ENCODE peak calls at places on chromosomes 2 and 18, in ten cellular contexts. T, R, Y, I, V, H, K, A, L and M are unnamed samples.

GRCh38 chr2:181680055-181680936 is at the start of gene NEUROD1:
- DNase-seq in T (no peak), R (no peak), Y (no peak), I (peak), V (no peak), H (no peak), K (peak), A (no peak), L (peak), M (no peak)

GRCh38 chr2:98757904-98758421 is 27.0 kb upstream of the MGAT4A start:
- DNase-seq in T (peak), R (peak), Y (peak), I (no peak), V (peak), H (peak), K (peak), A (peak), L (peak), M (peak)

GRCh38 chr2:64491426-64491825 is 32.7 kb upstream of the AFTPH start:
- DNase-seq in T (no peak), R (no peak), Y (peak), I (no peak), V (no peak), H (no peak), K (peak), A (no peak), L (no peak), M (peak)

GRCh38 chr2:8511868-8512612 is 169.8 kb upstream of the ID2 start:
- DNase-seq in T (no peak), R (peak), Y (peak), I (no peak), V (no peak), H (no peak), K (no peak), A (peak), L (no peak), M (peak)

GRCh38 chr2:197075754-197076337 is 149.3 kb upstream of the PGAP1 start:
- DNase-seq in T (no peak), R (peak), Y (no peak), I (no peak), V (no peak), H (no peak), K (no peak), A (no peak), L (no peak), M (peak)

GRCh38 chr18:62085766-62086165 is 101.1 kb downstream of the PIGN start:
- DNase-seq in T (no peak), R (no peak), Y (no peak), I (peak), V (no peak), H (no peak), K (no peak), A (no peak), L (no peak), M (no peak)

GRCh38 chr2:159549234-159549633 is 67.1 kb downstream of the BAZ2B start:
- DNase-seq in T (no peak), R (peak), Y (no peak), I (peak), V (no peak), H (no peak), K (no peak), A (no peak), L (no peak), M (peak)

GRCh38 chr18:74217476-74218143 is 69.3 kb downstream of the TIMM21 start:
- DNase-seq in T (no peak), R (no peak), Y (no peak), I (no peak), V (peak), H (no peak), K (no peak), A (no peak), L (peak), M (no peak)

GRCh38 chr2:181364492-181365175 is 92.6 kb upstream of the ITGA4 start:
- DNase-seq in T (no peak), R (no peak), Y (peak), I (no peak), V (no peak), H (no peak), K (no peak), A (peak), L (no peak), M (peak)

GRCh38 chr18:62101236-62101635 is 85.6 kb downstream of the PIGN start:
- DNase-seq in T (no peak), R (peak), Y (peak), I (no peak), V (no peak), H (no peak), K (peak), A (no peak), L (no peak), M (peak)

GRCh38 chr18:78735131-78736014 is 244.2 kb upstream of the SALL3 start:
- DNase-seq in T (no peak), R (no peak), Y (no peak), I (no peak), V (no peak), H (no peak), K (no peak), A (no peak), L (no peak), M (no peak)

GRCh38 chr2:28618221-28619141 is 122.6 kb downstream of the PLB1 start:
- DNase-seq in T (no peak), R (no peak), Y (no peak), I (peak), V (peak), H (no peak), K (no peak), A (no peak), L (no peak), M (no peak)

GRCh38 chr2:73111300-73112025 is 1.3 kb downstream of the RAB11FIP5 start:
- DNase-seq in T (peak), R (peak), Y (no peak), I (no peak), V (peak), H (no peak), K (peak), A (no peak), L (no peak), M (no peak)

GRCh38 chr2:149612122-149612521 is 24.5 kb upstream of the MMADHC start:
- DNase-seq in T (no peak), R (peak), Y (peak), I (no peak), V (no peak), H (no peak), K (peak), A (no peak), L (no peak), M (peak)

GRCh38 chr2:239590995-239591915 is 190.4 kb upstream of the HDAC4 start:
- DNase-seq in T (no peak), R (no peak), Y (no peak), I (no peak), V (peak), H (no peak), K (no peak), A (no peak), L (no peak), M (no peak)

GRCh38 chr18:43046324-43046723 is 69.2 kb downstream of the RIT2 start:
- DNase-seq in T (no peak), R (no peak), Y (no peak), I (no peak), V (no peak), H (no peak), K (no peak), A (no peak), L (no peak), M (no peak)

GRCh38 chr2:200194746-200195145 is 111.7 kb upstream of the SPATS2L start:
- DNase-seq in T (no peak), R (no peak), Y (no peak), I (no peak), V (no peak), H (no peak), K (no peak), A (no peak), L (no peak), M (no peak)

GRCh38 chr2:149908731-149909690 is 321.4 kb upstream of the MMADHC start:
- DNase-seq in T (no peak), R (peak), Y (no peak), I (no peak), V (no peak), H (peak), K (peak), A (no peak), L (no peak), M (peak)

GRCh38 chr18:47174545-47175116 is 1.5 kb downstream of the IER3IP1 start:
- DNase-seq in T (no peak), R (peak), Y (no peak), I (no peak), V (no peak), H (no peak), K (no peak), A (no peak), L (no peak), M (no peak)

GRCh38 chr2:126749537-126749936 is 93.6 kb downstream of the GYPC start:
- DNase-seq in T (no peak), R (peak), Y (peak), I (peak), V (no peak), H (no peak), K (peak), A (no peak), L (no peak), M (peak)

GRCh38 chr2:71452565-71452964 is 796 bp upstream of the DYSF start:
- DNase-seq in T (no peak), R (peak), Y (peak), I (peak), V (no peak), H (no peak), K (peak), A (no peak), L (no peak), M (peak)

GRCh38 chr2:197184959-197185586 is 125.5 kb downstream of the ANKRD44 start:
- DNase-seq in T (peak), R (peak), Y (no peak), I (peak), V (peak), H (no peak), K (peak), A (no peak), L (peak), M (peak)

GRCh38 chr2:126661702-126662465 is 5.9 kb downstream of the GYPC start:
- DNase-seq in T (no peak), R (no peak), Y (no peak), I (no peak), V (no peak), H (no peak), K (no peak), A (no peak), L (no peak), M (no peak)

GRCh38 chr2:42971947-42972736 is 179.8 kb upstream of the HAAO start:
- DNase-seq in T (no peak), R (peak), Y (peak), I (no peak), V (peak), H (no peak), K (peak), A (no peak), L (no peak), M (no peak)

GRCh38 chr2:27800856-27801255 is 29.3 kb downstream of the MRPL33 start:
- DNase-seq in T (no peak), R (no peak), Y (no peak), I (no peak), V (no peak), H (no peak), K (no peak), A (no peak), L (no peak), M (no peak)

GRCh38 chr2:134120160-134120717 is 133.6 kb upstream of the MGAT5 start:
- DNase-seq in T (peak), R (no peak), Y (no peak), I (no peak), V (peak), H (no peak), K (no peak), A (no peak), L (no peak), M (no peak)

GRCh38 chr2:54122939-54123338 is 7.5 kb downstream of the ACYP2 start:
- DNase-seq in T (no peak), R (peak), Y (peak), I (peak), V (no peak), H (peak), K (peak), A (peak), L (no peak), M (peak)
- H3K4me3 ChIP-seq in T (no peak), R (no peak), Y (peak), I (no peak), V (no peak), H (no peak), K (no peak), A (no peak), L (no peak), M (no peak)

GRCh38 chr2:46847185-46847710 is 68.4 kb downstream of the MCFD2 start:
- DNase-seq in T (peak), R (peak), Y (peak), I (peak), V (peak), H (peak), K (peak), A (peak), L (peak), M (peak)
- TF ChIP-seq CTCF in T (no peak), R (peak), Y (peak), I (no peak), V (no peak), H (peak), K (no peak), A (no peak), L (no peak), M (peak)

GRCh38 chr18:72543362-72544055 is 633 bp downstream of the CBLN2 start:
- DNase-seq in T (no peak), R (no peak), Y (no peak), I (peak), V (no peak), H (no peak), K (no peak), A (no peak), L (no peak), M (no peak)

GRCh38 chr18:72541871-72542690 is 2.1 kb downstream of the CBLN2 start:
- DNase-seq in T (no peak), R (no peak), Y (no peak), I (peak), V (no peak), H (no peak), K (no peak), A (no peak), L (no peak), M (no peak)

GRCh38 chr18:72539861-72540260 is 4.3 kb downstream of the CBLN2 start:
- DNase-seq in T (no peak), R (no peak), Y (no peak), I (no peak), V (no peak), H (no peak), K (no peak), A (no peak), L (no peak), M (no peak)

GRCh38 chr18:72544092-72544886 is at the start of gene CBLN2:
- DNase-seq in T (no peak), R (peak), Y (peak), I (peak), V (peak), H (peak), K (peak), A (no peak), L (peak), M (peak)

DNA sequence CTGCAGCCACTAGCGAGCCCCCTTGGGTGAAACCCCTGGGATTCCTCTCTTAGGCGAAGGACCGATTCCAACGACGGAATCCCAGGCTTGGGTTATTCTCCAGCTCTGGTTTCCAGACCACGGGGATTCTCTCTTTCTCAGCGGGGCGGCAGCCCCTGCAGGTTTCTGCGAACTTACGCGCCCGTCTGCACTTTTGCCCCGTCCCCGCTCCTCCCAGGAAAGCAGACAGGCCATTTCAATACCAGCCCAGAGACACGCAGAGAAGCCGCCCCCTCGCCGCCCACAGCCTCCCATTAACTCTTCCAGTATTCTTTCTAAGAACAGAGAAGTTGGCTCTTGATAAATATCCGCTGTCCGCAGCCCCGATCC is 1.2 kb downstream of the CBLN2 start:
- DNase-seq in T (no peak), R (no peak), Y (no peak), I (peak), V (no peak), H (no peak), K (no peak), A (no peak), L (no peak), M (no peak)
- H3K4me3 ChIP-seq in T (no peak), R (peak), Y (no peak), I (peak), V (no peak), H (no peak), K (no peak), A (no peak), L (no peak), M (peak)

GRCh38 chr2:172106128-172106961 is 3.6 kb upstream of the DLX2 start:
- DNase-seq in T (no peak), R (no peak), Y (peak), I (peak), V (no peak), H (no peak), K (no peak), A (no peak), L (no peak), M (no peak)
- TF ChIP-seq CTCF in T (no peak), R (peak), Y (peak), I (peak), V (peak), H (peak), K (peak), A (peak), L (no peak), M (peak)

DNA sequence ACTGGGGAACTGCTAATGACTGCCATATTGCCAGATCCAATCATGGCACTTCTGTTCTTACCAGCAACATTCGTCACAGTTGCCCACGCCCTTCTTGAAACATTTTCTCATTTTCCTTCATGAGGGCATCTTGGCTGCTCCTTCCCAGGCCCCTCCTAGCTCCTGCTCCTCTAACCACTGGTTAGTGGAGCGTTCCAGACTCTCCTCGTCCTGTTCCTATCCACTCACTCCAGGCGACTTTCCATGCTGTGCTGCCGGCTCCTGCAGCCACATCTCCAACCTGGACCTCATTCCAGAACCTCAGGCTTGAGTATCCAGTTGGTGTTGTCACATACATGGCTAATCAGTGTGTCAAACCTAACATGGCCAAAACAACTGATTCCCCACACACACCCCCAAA is 1.3 kb upstream of the ADI1 start:
- DNase-seq in T (no peak), R (no peak), Y (no peak), I (no peak), V (no peak), H (no peak), K (no peak), A (no peak), L (no peak), M (no peak)
- H3K4me3 ChIP-seq in T (no peak), R (no peak), Y (no peak), I (no peak), V (no peak), H (no peak), K (peak), A (no peak), L (no peak), M (no peak)

DNA sequence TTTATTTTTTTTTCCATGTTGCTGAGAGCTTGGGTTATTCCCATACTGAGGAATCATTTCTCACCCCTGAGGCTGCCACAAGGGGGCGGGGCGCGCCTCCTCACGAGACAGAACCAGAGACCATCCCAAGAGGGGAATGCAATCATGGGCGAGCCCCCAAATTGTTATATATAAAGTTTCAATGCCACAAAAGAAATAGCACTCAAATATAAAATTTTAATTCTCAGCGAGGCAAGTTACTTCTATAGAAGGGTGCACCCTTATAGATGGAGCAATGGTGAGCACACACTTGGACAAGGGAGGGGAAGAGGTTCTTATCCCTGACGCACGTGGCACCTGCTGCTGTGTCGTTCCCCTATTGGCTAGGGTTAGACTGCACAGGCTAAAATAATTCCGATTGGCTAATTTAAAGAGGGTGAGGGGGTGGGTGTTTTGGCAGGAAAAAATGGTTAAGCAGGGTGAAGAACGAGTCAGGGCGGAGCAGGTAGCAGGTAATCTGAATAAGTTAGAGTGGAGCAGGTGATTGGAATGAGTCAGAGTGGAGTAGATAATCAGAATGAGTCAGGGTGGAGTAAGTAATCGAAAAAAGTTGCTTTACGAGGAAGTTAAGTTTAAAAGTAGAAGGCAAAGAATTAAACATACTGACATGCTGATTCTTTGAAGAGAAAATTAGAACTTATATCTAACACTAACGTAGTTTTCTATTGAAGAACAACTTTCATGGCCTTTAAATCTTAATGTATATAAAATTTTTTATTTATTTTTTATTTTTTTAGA is 177.5 kb downstream of the MTCL1 start:
- DNase-seq in T (no peak), R (no peak), Y (no peak), I (peak), V (no peak), H (no peak), K (peak), A (no peak), L (no peak), M (no peak)
- TF ChIP-seq CTCF in T (no peak), R (no peak), Y (no peak), I (no peak), V (no peak), H (no peak), K (no peak), A (no peak), L (no peak), M (peak)

GRCh38 chr2:69693472-69694450 is 48.2 kb upstream of the ANXA4 start:
- DNase-seq in T (no peak), R (peak), Y (no peak), I (no peak), V (no peak), H (no peak), K (no peak), A (no peak), L (no peak), M (no peak)
- H3K4me3 ChIP-seq in T (no peak), R (no peak), Y (no peak), I (no peak), V (no peak), H (no peak), K (no peak), A (no peak), L (no peak), M (no peak)